ENCODE peak calls at places on chromosomes 11 and 22, in nine cellular contexts. C, M, N, W, J, G, K, B and T are unnamed samples.

GRCh38 chr11:17012712-17013547 is 1.3 kb downstream of the PLEKHA7 start:
- DNase-seq in C (peak), M (peak), N (no peak), W (peak), J (peak), G (peak), K (peak), B (no peak), T (peak)

GRCh38 chr11:9884601-9885000 is 220.7 kb downstream of the SWAP70 start:
- DNase-seq in C (no peak), M (no peak), N (no peak), W (no peak), J (no peak), G (no peak), K (no peak), B (no peak), T (no peak)

GRCh38 chr22:31734512-31734911 is 15.4 kb downstream of the PRR14L start:
- DNase-seq in C (peak), M (no peak), N (no peak), W (no peak), J (peak), G (no peak), K (no peak), B (no peak), T (no peak)

GRCh38 chr11:69333906-69334305 is 40.0 kb downstream of the MYEOV start:
- DNase-seq in C (no peak), M (no peak), N (no peak), W (no peak), J (no peak), G (no peak), K (no peak), B (no peak), T (no peak)

GRCh38 chr22:39908737-39909136 is 7.9 kb downstream of the GRAP2 start:
- DNase-seq in C (peak), M (no peak), N (no peak), W (no peak), J (peak), G (no peak), K (no peak), B (no peak), T (no peak)

GRCh38 chr11:32571039-32571438 is 12.6 kb upstream of the EIF3M start:
- DNase-seq in C (no peak), M (no peak), N (no peak), W (no peak), J (no peak), G (no peak), K (no peak), B (no peak), T (no peak)

GRCh38 chr22:23044570-23044969 is 25.7 kb upstream of the GNAZ start:
- DNase-seq in C (no peak), M (no peak), N (no peak), W (no peak), J (no peak), G (no peak), K (no peak), B (no peak), T (no peak)

GRCh38 chr22:32313532-32313931 is 44.1 kb upstream of the RFPL3 start:
- DNase-seq in C (no peak), M (no peak), N (no peak), W (no peak), J (no peak), G (no peak), K (no peak), B (no peak), T (no peak)

GRCh38 chr22:17705565-17706450 is 67.3 kb downstream of the BCL2L13 start:
- DNase-seq in C (peak), M (no peak), N (no peak), W (no peak), J (peak), G (no peak), K (no peak), B (no peak), T (no peak)

GRCh38 chr11:12235549-12235944 is 125.2 kb downstream of the MICAL2 start:
- DNase-seq in C (peak), M (no peak), N (no peak), W (no peak), J (peak), G (no peak), K (no peak), B (no peak), T (no peak)